ENCODE peak calls at places on chromosome 22, in four cellular contexts. J is IMR-90, T is K562, W is GM12878. S is an unnamed sample.

GRCh38 chr22:44309137-44309536 is 3.6 kb downstream of the SHISAL1 start:
- DNase-seq in T (no peak), W (no peak), J (peak; percentile 98), S (peak; percentile 29)

GRCh38 chr22:22201185-22201924 is 43.2 kb upstream of the VPREB1 start:
- DNase-seq in T (peak; percentile 91), W (no peak), J (peak; percentile 24), S (peak; percentile 15)

GRCh38 chr22:27113211-27114030 is 456.0 kb downstream of the MIAT start:
- DNase-seq in J (peak; percentile 97), W (no peak), T (no peak), S (peak; percentile 86)

GRCh38 chr22:22949953-22950352 is 62.3 kb downstream of the IGLL5 start:
- DNase-seq in J (no peak), W (no peak), T (no peak), S (no peak)

GRCh38 chr22:23138584-23139469 is 3.0 kb downstream of the RSPH14 start:
- DNase-seq in J (no peak), W (no peak), T (no peak), S (no peak)

GRCh38 chr22:24434472-24435322 is 7.3 kb downstream of the ADORA2A start:
- DNase-seq in W (peak; percentile 92), T (no peak), J (no peak), S (no peak)

GRCh38 chr22:36341640-36342041 is 46.1 kb downstream of the MYH9 start:
- DNase-seq in J (no peak), T (no peak), W (no peak), S (no peak)

GRCh38 chr22:28155808-28156207 is 236.8 kb upstream of the PITPNB start:
- DNase-seq in J (no peak), T (no peak), W (no peak), S (no peak)

GRCh38 chr22:17846326-17846992 is 72.2 kb upstream of the BID start:
- DNase-seq in T (no peak), J (no peak), W (no peak), S (no peak)

GRCh38 chr22:17106785-17107546 is 14.2 kb downstream of the TMEM121B start:
- DNase-seq in J (no peak), T (no peak), W (no peak), S (no peak)

GRCh38 chr22:22871536-22872278 is 15.9 kb upstream of the IGLL5 start:
- DNase-seq in J (no peak), T (no peak), W (no peak), S (no peak)

GRCh38 chr22:23796461-23796860 is 9.7 kb downstream of the SMARCB1 start:
- DNase-seq in J (no peak), T (no peak), W (no peak), S (no peak)

GRCh38 chr22:19352766-19353165 is 61.2 kb upstream of the CLTCL1 start:
- DNase-seq in W (no peak), J (no peak), T (no peak), S (no peak)

GRCh38 chr22:32539631-32540449 is 65.2 kb downstream of the FBXO7 start:
- DNase-seq in W (peak; percentile 28), J (no peak), T (peak; percentile 56), S (no peak)

GRCh38 chr22:24542641-24543040 is 12.3 kb downstream of the GUCD1 start:
- DNase-seq in T (no peak), J (no peak), W (no peak), S (no peak)

GRCh38 chr22:40342521-40342920 is 3.8 kb upstream of the ADSL start:
- DNase-seq in J (no peak), T (peak; percentile 4), W (no peak), S (no peak)

GRCh38 chr22:30301995-30302809 is 12.9 kb upstream of the CASTOR1 start:
- DNase-seq in W (no peak), J (peak; percentile 59), T (no peak), S (no peak)

GRCh38 chr22:23677701-23677995 is 13.2 kb upstream of the RGL4 start:
- DNase-seq in J (no peak), T (no peak), W (no peak), S (no peak)

GRCh38 chr22:16970446-16970845 is 37.6 kb downstream of the GAB4 start:
- DNase-seq in J (no peak), T (no peak), W (no peak), S (no peak)

GRCh38 chr22:27984723-27985122 is 65.7 kb upstream of the PITPNB start:
- DNase-seq in J (no peak), T (no peak), W (no peak), S (no peak)

GRCh38 chr22:33124471-33124870 is 66.3 kb upstream of the SYN3 start:
- DNase-seq in W (no peak), T (no peak), J (no peak), S (no peak)

GRCh38 chr22:26259510-26259909 is 90.2 kb downstream of the SEZ6L start:
- DNase-seq in W (no peak), J (peak; percentile 8), T (peak; percentile 27), S (peak; percentile 14)

GRCh38 chr22:47794851-47795250 is 1032.4 kb downstream of the TBC1D22A start:
- DNase-seq in T (no peak), W (no peak), J (no peak), S (no peak)

GRCh38 chr22:25090225-25090651 is 109.4 kb upstream of the CRYBB3 start:
- DNase-seq in T (no peak), J (no peak), W (no peak), S (peak; percentile 69)

GRCh38 chr22:30785527-30785926 is 90.9 kb downstream of the OSBP2 start:
- DNase-seq in W (no peak), J (no peak), T (no peak), S (no peak)

GRCh38 chr22:23401111-23401909 is 178.8 kb downstream of the IGLL1 start:
- DNase-seq in J (peak; percentile 75), T (peak; percentile 12), W (no peak), S (no peak)

GRCh38 chr22:20566420-20567260 is 59.2 kb downstream of the MED15 start:
- DNase-seq in J (peak; percentile 82), T (no peak), W (no peak), S (no peak)

GRCh38 chr22:19137384-19138216 is 6.5 kb downstream of the TSSK2 start:
- DNase-seq in W (no peak), T (no peak), J (no peak), S (no peak)

GRCh38 chr22:28025333-28025732 is 106.3 kb upstream of the PITPNB start:
- DNase-seq in J (no peak), W (no peak), T (peak; percentile 49), S (no peak)

GRCh38 chr22:39718206-39718605 is 147.7 kb downstream of the CACNA1I start:
- DNase-seq in T (no peak), W (no peak), J (no peak), S (no peak)

GRCh38 chr22:40345801-40346177 is 511 bp upstream of the ADSL start:
- DNase-seq in W (no peak), J (no peak), T (peak; percentile 55), S (no peak)

GRCh38 chr22:19957445-19957844 is 15.8 kb upstream of the TXNRD2 start:
- DNase-seq in W (no peak), J (no peak), T (no peak), S (no peak)

GRCh38 chr22:45481661-45482060 is 21.0 kb upstream of the FBLN1 start:
- DNase-seq in T (no peak), W (no peak), J (no peak), S (no peak)

GRCh38 chr22:37355174-37355573 is 72.1 kb downstream of the ELFN2 start:
- DNase-seq in T (no peak), W (no peak), J (no peak), S (no peak)

GRCh38 chr22:37356922-37357321 is 70.4 kb downstream of the ELFN2 start:
- DNase-seq in J (no peak), T (no peak), W (no peak), S (no peak)

GRCh38 chr22:37358917-37359316 is 68.4 kb downstream of the ELFN2 start:
- DNase-seq in W (no peak), T (no peak), J (peak; percentile 39), S (no peak)

GRCh38 chr22:37357471-37357870 is 69.8 kb downstream of the ELFN2 start:
- DNase-seq in W (no peak), T (no peak), J (no peak), S (no peak)

GRCh38 chr22:37358386-37358785 is 68.9 kb downstream of the ELFN2 start:
- DNase-seq in J (no peak), T (no peak), W (no peak), S (no peak)
- TF ChIP-seq FOS in J (no peak), T (no peak), W (no peak), S (no peak)

DNA sequence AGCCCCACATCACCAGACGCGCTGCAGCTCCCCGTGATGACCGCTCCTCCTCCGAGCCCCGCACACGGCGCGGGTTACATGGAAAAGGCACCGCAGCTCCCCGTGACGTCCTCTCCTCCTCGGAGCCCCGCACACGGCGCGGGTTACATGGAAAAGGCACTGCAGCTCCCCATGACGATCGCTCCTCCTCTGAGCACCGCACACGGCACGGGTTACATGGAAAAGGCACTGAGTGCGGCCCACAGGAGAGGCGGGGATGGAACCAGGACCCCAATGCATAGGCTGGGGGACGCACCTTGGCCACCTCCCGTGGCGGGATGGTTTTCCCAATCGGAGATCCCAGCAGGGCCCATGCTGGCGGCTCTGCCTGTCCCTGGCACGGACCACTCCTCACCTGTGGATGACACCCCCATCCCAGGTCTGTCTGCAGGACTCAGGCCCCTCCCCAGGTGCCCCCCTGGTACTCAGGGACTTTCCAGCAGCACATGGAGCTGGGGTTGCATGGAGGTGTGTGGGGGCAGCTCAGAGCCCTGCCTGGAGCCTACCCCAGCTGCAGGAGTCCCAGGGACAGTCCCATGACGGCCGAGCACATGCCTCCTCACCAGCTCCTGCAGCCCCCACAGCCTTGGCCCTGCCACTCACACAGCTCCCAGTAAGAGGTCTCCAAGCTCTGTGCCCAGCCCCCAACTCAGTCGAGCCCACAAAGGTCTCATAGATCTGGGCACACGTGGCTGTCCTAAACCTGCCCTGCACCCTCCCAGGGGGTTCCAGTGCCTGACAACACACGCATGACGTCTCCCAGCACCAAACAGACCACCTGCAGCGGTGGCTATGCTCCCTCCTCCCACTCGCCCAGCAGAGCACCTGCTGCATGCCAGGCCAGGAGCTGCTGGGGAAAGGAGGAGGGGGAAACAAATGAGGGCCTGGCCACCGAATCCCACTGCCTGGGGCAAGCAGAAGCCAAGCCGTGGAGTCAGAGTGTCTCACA is 166.6 kb downstream of the BRD1 start:
- DNase-seq in W (no peak), T (no peak), J (no peak), S (no peak)
- TF ChIP-seq FOS in W (no peak), T (no peak), J (no peak), S (no peak)

GRCh38 chr22:42676059-42676607 is 26.9 kb upstream of the CYB5R3 start:
- DNase-seq in W (no peak), T (no peak), J (peak; percentile 43), S (peak; percentile 69)
- TF ChIP-seq FOS in W (no peak), T (no peak), J (no peak), S (no peak)

DNA sequence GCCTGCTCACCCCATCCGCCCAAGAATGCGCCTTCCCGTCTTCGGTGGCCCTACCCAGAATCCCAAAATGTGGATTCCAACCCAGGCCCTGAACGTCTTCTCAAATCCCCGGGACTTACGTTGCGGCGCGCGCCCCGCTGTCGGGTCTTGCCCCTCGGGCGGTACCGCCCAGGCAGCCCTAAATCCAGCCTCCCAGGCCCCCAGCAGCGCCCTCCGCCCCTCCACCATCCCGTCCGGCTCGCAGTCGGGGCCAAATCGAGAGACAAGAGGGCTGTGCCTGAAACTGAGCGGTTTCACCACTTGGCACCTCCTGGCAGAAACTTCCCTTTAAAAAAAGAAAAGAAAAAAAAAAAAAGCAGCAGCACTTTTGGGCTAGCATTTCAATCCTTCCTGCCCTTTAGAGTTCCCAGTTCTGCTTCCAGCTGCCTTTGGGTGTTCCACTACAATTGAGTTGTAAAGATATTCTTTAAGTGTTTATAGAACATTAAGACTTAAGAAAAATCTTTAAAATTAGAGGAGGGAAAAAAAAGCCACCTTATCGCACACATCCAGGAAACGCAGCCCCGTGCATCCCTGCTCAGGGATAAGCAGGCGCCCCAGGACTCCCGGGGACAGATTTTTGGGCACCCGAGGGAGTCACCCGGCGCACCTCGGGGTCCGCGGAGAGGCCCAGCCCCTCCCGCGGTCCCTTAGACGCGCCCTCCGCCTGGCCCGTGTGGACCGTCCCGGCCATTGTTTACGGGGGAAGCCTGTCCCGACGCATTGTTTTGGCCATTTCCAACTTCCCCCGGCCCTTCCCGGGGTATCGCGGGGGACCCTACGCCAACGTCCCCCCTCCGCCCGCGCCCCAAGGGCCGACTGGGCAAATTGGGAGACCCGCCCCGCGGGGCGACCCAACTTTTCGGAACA is 57.6 kb downstream of the KCNJ4 start:
- DNase-seq in J (no peak), T (peak; percentile 69), W (no peak), S (peak; percentile 21)
- TF ChIP-seq FOS in J (no peak), T (no peak), W (no peak), S (no peak)

S was measured in endothelial cell of umbilical vein.